ENCODE peak calls at places on chromosome 1, in six cellular contexts. O, H, Z, W, B and G are unnamed samples.

GRCh38 chr1:29859126-29859525 is 622.8 kb downstream of the PTPRU start:
- DNase-seq in O (no peak), B (no peak), W (no peak), Z (no peak), H (no peak), G (no peak)

GRCh38 chr1:94025383-94026340 is 95.3 kb downstream of the ABCA4 start:
- DNase-seq in B (peak; percentile 83), W (peak; percentile 48), O (peak; percentile 68), H (peak; percentile 69), Z (peak; percentile 20), G (peak; percentile 52)

GRCh38 chr1:101073836-101074235 is 48.3 kb upstream of the DPH5 start:
- DNase-seq in H (no peak), W (no peak), Z (no peak), B (no peak), O (no peak), G (no peak)

GRCh38 chr1:8371372-8371991 is 53.6 kb downstream of the SLC45A1 start:
- DNase-seq in B (no peak), O (no peak), Z (no peak), W (no peak), H (no peak), G (no peak)

GRCh38 chr1:213652109-213652508 is 335.7 kb upstream of the PROX1 start:
- DNase-seq in B (no peak), W (no peak), Z (no peak), O (no peak), H (no peak), G (no peak)

GRCh38 chr1:232600430-232601258 is 29.3 kb downstream of the SIPA1L2 start:
- DNase-seq in W (no peak), H (no peak), B (no peak), O (no peak), Z (no peak), G (no peak)

GRCh38 chr1:180793451-180793850 is 119.2 kb upstream of the KIAA1614 start:
- DNase-seq in H (no peak), O (no peak), W (no peak), B (peak; percentile 13), Z (no peak), G (no peak)

GRCh38 chr1:209655412-209655811 is 3.2 kb upstream of the LAMB3 start:
- DNase-seq in W (no peak), H (no peak), Z (no peak), O (no peak), B (no peak), G (no peak)

GRCh38 chr1:177274687-177275211 is 104.0 kb downstream of the BRINP2 start:
- DNase-seq in O (no peak), W (no peak), Z (no peak), H (no peak), B (peak; percentile 16), G (no peak)

GRCh38 chr1:111730282-111730681 is 8.9 kb downstream of the INKA2 start:
- DNase-seq in B (no peak), O (no peak), H (no peak), Z (no peak), W (no peak), G (no peak)

GRCh38 chr1:202192770-202193613 is 607 bp upstream of the LGR6 start:
- DNase-seq in W (peak; percentile 86), Z (no peak), B (peak; percentile 49), H (peak; percentile 43), O (peak; percentile 64), G (peak; percentile 60)

GRCh38 chr1:65002508-65003315 is 36.4 kb upstream of the JAK1 start:
- DNase-seq in B (peak; percentile 82), H (no peak), Z (no peak), W (no peak), O (peak; percentile 63), G (peak; percentile 66)

GRCh38 chr1:62687903-62688686 is at the start of gene DOCK7:
- DNase-seq in B (peak; percentile 73), H (peak; percentile 48), Z (no peak), W (peak; percentile 76), O (peak; percentile 57), G (peak; percentile 75)

GRCh38 chr1:238681021-238681420 is 705.3 kb upstream of the CHRM3 start:
- DNase-seq in O (no peak), W (no peak), Z (no peak), B (no peak), H (no peak), G (no peak)

GRCh38 chr1:227805606-227806197 is 9.8 kb upstream of the PRSS38 start:
- DNase-seq in H (no peak), W (no peak), Z (no peak), O (peak; percentile 42), B (no peak), G (no peak)

GRCh38 chr1:205938682-205939081 is 4.6 kb downstream of the SLC26A9 start:
- DNase-seq in H (no peak), W (no peak), B (no peak), O (no peak), Z (no peak), G (no peak)

GRCh38 chr1:35894183-35894582 is 11.2 kb downstream of the AGO1 start:
- DNase-seq in O (no peak), W (peak; percentile 74), B (no peak), Z (peak; percentile 75), H (no peak), G (peak; percentile 80)

GRCh38 chr1:19882111-19883071 is at the start of gene OTUD3:
- DNase-seq in O (peak; percentile 88), H (peak; percentile 97), B (peak; percentile 98), W (peak; percentile 99), Z (peak; percentile 84), G (peak; percentile 97)

GRCh38 chr1:156838972-156839371 is 19.9 kb downstream of the INSRR start:
- DNase-seq in Z (no peak), O (peak; percentile 72), H (no peak), B (peak; percentile 30), W (peak; percentile 77), G (peak; percentile 43)

GRCh38 chr1:24102966-24103365 is 9.0 kb downstream of the MYOM3 start:
- DNase-seq in H (no peak), Z (no peak), B (no peak), O (no peak), W (no peak), G (no peak)

GRCh38 chr1:110631836-110632620 is 25.9 kb upstream of the KCNA2 start:
- DNase-seq in O (no peak), H (no peak), Z (no peak), W (no peak), B (no peak), G (no peak)

GRCh38 chr1:88061106-88061829 is 622.8 kb upstream of the PKN2 start:
- DNase-seq in O (peak; percentile 36), B (peak; percentile 59), H (peak; percentile 45), Z (no peak), W (no peak), G (peak; percentile 39)

GRCh38 chr1:40899230-40899870 is 37.2 kb upstream of the CITED4 start:
- DNase-seq in B (no peak), W (no peak), H (no peak), Z (no peak), O (no peak), G (no peak)

GRCh38 chr1:6989506-6990159 is 204.4 kb downstream of the CAMTA1 start:
- DNase-seq in B (no peak), W (no peak), O (no peak), H (no peak), Z (no peak), G (no peak)

GRCh38 chr1:151839457-151840409 is at the start of gene C2CD4D:
- DNase-seq in O (no peak), H (peak; percentile 68), Z (peak; percentile 9), B (no peak), W (peak; percentile 39), G (no peak)

GRCh38 chr1:33297911-33298622 is 22.8 kb downstream of the A3GALT2 start:
- DNase-seq in B (no peak), H (no peak), W (no peak), O (no peak), Z (no peak), G (no peak)
- TF ChIP-seq MAX in B (no peak), H (no peak), W (no peak), O (no peak), Z (no peak), G (no peak)

GRCh38 chr1:25813734-25814471 is 5.9 kb upstream of the MTFR1L start:
- DNase-seq in B (no peak), W (no peak), O (no peak), Z (no peak), H (no peak), G (peak; percentile 39)
- TF ChIP-seq CTCF in B (no peak), W (peak; percentile 44), O (no peak), Z (peak; percentile 45), H (no peak), G (peak; percentile 22)

GRCh38 chr1:85862456-85862855 is 154.2 kb upstream of the ZNHIT6 start:
- DNase-seq in O (no peak), H (no peak), W (no peak), B (no peak), Z (no peak), G (no peak)
- TF ChIP-seq MYC in O (no peak), H (no peak), W (no peak), B (no peak), Z (no peak), G (no peak)

GRCh38 chr1:44242761-44243160 is 29.5 kb downstream of the DMAP1 start:
- DNase-seq in W (no peak), H (no peak), Z (no peak), O (no peak), B (no peak), G (no peak)
- TF ChIP-seq MAX in W (no peak), H (no peak), Z (no peak), O (no peak), B (no peak), G (no peak)

DNA sequence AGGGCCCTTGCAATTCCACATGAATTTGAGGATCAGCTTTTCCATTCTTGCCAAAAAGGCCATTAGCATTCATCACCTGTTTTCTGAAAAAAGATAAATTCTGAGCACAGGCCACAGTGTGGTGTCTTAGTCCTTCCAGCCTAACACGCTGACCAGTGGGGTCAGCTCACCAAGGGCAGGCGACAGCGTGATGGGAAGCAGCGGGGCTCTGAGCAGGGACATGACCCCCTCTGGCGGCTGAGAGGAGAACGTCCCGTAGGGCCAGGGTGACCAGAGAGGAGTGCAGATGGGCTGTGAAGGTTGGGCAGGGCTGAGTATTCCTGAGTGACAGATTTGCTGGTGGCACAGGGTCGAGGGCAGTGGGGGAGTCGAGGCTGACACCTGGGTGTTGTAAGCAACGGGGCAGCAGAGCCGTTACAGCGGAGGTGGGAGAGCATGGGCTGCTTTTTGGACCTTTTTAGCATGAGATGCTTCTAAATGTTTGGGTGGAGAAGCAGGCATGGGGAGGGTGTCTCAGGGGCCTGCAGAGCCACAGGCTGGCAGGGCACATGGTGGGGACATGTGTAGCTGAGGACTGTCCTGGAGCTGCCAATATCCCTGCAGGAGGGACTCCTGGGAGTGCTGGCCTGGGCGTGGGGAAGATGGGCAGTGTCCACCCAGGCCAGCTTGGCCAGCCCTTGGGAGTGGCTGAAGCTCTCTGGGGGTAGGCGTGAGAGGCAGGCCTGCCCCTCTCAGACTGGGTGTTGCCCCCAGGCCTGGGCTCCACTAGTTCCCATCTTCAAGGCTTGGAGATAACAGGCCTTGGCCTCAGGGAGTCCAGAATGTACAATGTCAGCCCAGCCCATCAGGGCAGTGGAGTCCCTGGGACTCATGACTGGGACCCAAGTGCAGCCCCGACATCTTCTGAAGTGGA is 8.6 kb upstream of the CALML6 start:
- DNase-seq in H (peak; percentile 79), W (peak; percentile 82), O (peak; percentile 80), Z (no peak), B (peak; percentile 78), G (peak; percentile 78)
- TF ChIP-seq CTCF in H (peak; percentile 98), W (peak; percentile 99), O (peak; percentile 69), Z (peak; percentile 93), B (peak; percentile 97), G (peak; percentile 89)